ENCODE peak calls at places on chromosomes 12 and 14, in four cellular contexts. One of them, this sample, is unnamed.

GRCh38 chr12:1282670-1283361 is 291.8 kb downstream of the ERC1 start:
- DNase-seq in neuronal stem cell: no peak
- DNase-seq in trophoblast cell: no peak
- DNase-seq in mesenchymal stem cell: no peak
- DNase-seq in this sample: no peak

GRCh38 chr12:12803186-12803585 is 10.0 kb upstream of the DDX47 start:
- DNase-seq in neuronal stem cell: no peak
- DNase-seq in mesenchymal stem cell: peak
- DNase-seq in trophoblast cell: peak
- DNase-seq in this sample: no peak

GRCh38 chr12:47067778-47068431 is 11.5 kb upstream of the PCED1B start:
- DNase-seq in trophoblast cell: no peak
- DNase-seq in mesenchymal stem cell: no peak
- DNase-seq in neuronal stem cell: no peak
- DNase-seq in this sample: no peak

GRCh38 chr12:40031965-40032364 is 73.9 kb downstream of the SLC2A13 start:
- DNase-seq in trophoblast cell: no peak
- DNase-seq in mesenchymal stem cell: no peak
- DNase-seq in neuronal stem cell: no peak
- DNase-seq in this sample: no peak

GRCh38 chr12:104496336-104496735 is 39.6 kb downstream of the CHST11 start:
- DNase-seq in mesenchymal stem cell: no peak
- DNase-seq in neuronal stem cell: no peak
- DNase-seq in trophoblast cell: no peak
- DNase-seq in this sample: no peak

GRCh38 chr12:116771651-116772050 is 33.5 kb downstream of the RNFT2 start:
- DNase-seq in neuronal stem cell: no peak
- DNase-seq in mesenchymal stem cell: no peak
- DNase-seq in trophoblast cell: no peak
- DNase-seq in this sample: no peak

GRCh38 chr12:39883411-39883810 is 222.5 kb downstream of the SLC2A13 start:
- DNase-seq in trophoblast cell: no peak
- DNase-seq in mesenchymal stem cell: no peak
- DNase-seq in neuronal stem cell: no peak
- DNase-seq in this sample: no peak

GRCh38 chr12:65208957-65209654 is 39.7 kb downstream of the LEMD3 start:
- DNase-seq in trophoblast cell: no peak
- DNase-seq in mesenchymal stem cell: no peak
- DNase-seq in neuronal stem cell: no peak
- DNase-seq in this sample: no peak

GRCh38 chr14:100623961-100624360 is 36.7 kb upstream of the BEGAIN start:
- DNase-seq in trophoblast cell: no peak
- DNase-seq in mesenchymal stem cell: no peak
- DNase-seq in neuronal stem cell: no peak
- DNase-seq in this sample: no peak

GRCh38 chr14:87449016-87449415 is 544.0 kb downstream of the GALC start:
- DNase-seq in mesenchymal stem cell: no peak
- DNase-seq in neuronal stem cell: no peak
- DNase-seq in trophoblast cell: no peak
- DNase-seq in this sample: no peak
- H3K4ac ChIP-seq in mesenchymal stem cell: no peak
- H3K4ac ChIP-seq in neuronal stem cell: no peak
- H3K4ac ChIP-seq in trophoblast cell: no peak
- H3K4ac ChIP-seq in this sample: no peak

GRCh38 chr14:51293149-51293925 is 53.3 kb downstream of the TMX1 start:
- DNase-seq in trophoblast cell: no peak
- DNase-seq in mesenchymal stem cell: peak
- DNase-seq in neuronal stem cell: no peak
- DNase-seq in this sample: no peak
- H3K18ac ChIP-seq in trophoblast cell: peak
- H3K18ac ChIP-seq in mesenchymal stem cell: peak
- H3K18ac ChIP-seq in neuronal stem cell: peak
- H3K18ac ChIP-seq in this sample: no peak

GRCh38 chr12:6934110-6934509 is 6.4 kb downstream of the ATN1 start:
- DNase-seq in trophoblast cell: no peak
- DNase-seq in neuronal stem cell: no peak
- DNase-seq in mesenchymal stem cell: no peak
- DNase-seq in this sample: no peak
- H3K23ac ChIP-seq in trophoblast cell: no peak
- H3K23ac ChIP-seq in neuronal stem cell: no peak
- H3K23ac ChIP-seq in mesenchymal stem cell: no peak
- H3K23ac ChIP-seq in this sample: no peak

GRCh38 chr12:52920937-52921336 is 16.1 kb upstream of the KRT8 start:
- DNase-seq in mesenchymal stem cell: peak
- DNase-seq in trophoblast cell: peak
- DNase-seq in neuronal stem cell: no peak
- DNase-seq in this sample: peak
- H3K4ac ChIP-seq in mesenchymal stem cell: peak
- H3K4ac ChIP-seq in trophoblast cell: peak
- H3K4ac ChIP-seq in neuronal stem cell: no peak
- H3K4ac ChIP-seq in this sample: no peak

This sample was measured in H9.